ENCODE peak calls at places on chromosomes 2 and 18, in seven cellular contexts. One of them, this sample, is unnamed.

GRCh38 chr18:32372381-32373061 is 98.2 kb downstream of the GAREM1 start:
- DNase-seq in tibial nerve: no peak
- DNase-seq in A549: peak; percentile 88
- DNase-seq in HCT116: peak; percentile 91
- DNase-seq in esophagus squamous epithelium: no peak
- DNase-seq in body of pancreas: peak; percentile 91
- DNase-seq in IMR-90: no peak
- DNase-seq in this sample: no peak

GRCh38 chr2:86570069-86570468 is 6.8 kb upstream of the CHMP3 start:
- DNase-seq in tibial nerve: no peak
- DNase-seq in A549: peak; percentile 57
- DNase-seq in HCT116: no peak
- DNase-seq in esophagus squamous epithelium: no peak
- DNase-seq in body of pancreas: no peak
- DNase-seq in IMR-90: no peak
- DNase-seq in this sample: no peak

GRCh38 chr2:232142049-232142448 is 180.5 kb downstream of the DIS3L2 start:
- DNase-seq in tibial nerve: no peak
- DNase-seq in A549: peak; percentile 40
- DNase-seq in HCT116: peak; percentile 12
- DNase-seq in esophagus squamous epithelium: no peak
- DNase-seq in body of pancreas: peak; percentile 30
- DNase-seq in IMR-90: peak; percentile 31
- DNase-seq in this sample: peak; percentile 23

GRCh38 chr2:170929686-170930050 is 615 bp downstream of the GORASP2 start:
- DNase-seq in tibial nerve: peak; percentile 16
- DNase-seq in A549: peak; percentile 49
- DNase-seq in HCT116: no peak
- DNase-seq in esophagus squamous epithelium: no peak
- DNase-seq in body of pancreas: peak; percentile 72
- DNase-seq in IMR-90: peak; percentile 26
- DNase-seq in this sample: peak; percentile 44

GRCh38 chr2:67399831-67400489 is 2.8 kb downstream of the ETAA1 start:
- DNase-seq in tibial nerve: no peak
- DNase-seq in A549: peak; percentile 17
- DNase-seq in HCT116: no peak
- DNase-seq in esophagus squamous epithelium: no peak
- DNase-seq in body of pancreas: no peak
- DNase-seq in IMR-90: peak; percentile 70
- DNase-seq in this sample: no peak

GRCh38 chr18:76480913-76481312 is 14.1 kb downstream of the ZNF516 start:
- DNase-seq in tibial nerve: no peak
- DNase-seq in A549: no peak
- DNase-seq in HCT116: no peak
- DNase-seq in esophagus squamous epithelium: no peak
- DNase-seq in body of pancreas: no peak
- DNase-seq in IMR-90: no peak
- DNase-seq in this sample: no peak

GRCh38 chr18:75482880-75483279 is 55.4 kb upstream of the SMIM21 start:
- DNase-seq in tibial nerve: no peak
- DNase-seq in A549: no peak
- DNase-seq in HCT116: no peak
- DNase-seq in esophagus squamous epithelium: no peak
- DNase-seq in body of pancreas: no peak
- DNase-seq in IMR-90: peak; percentile 81
- DNase-seq in this sample: no peak

GRCh38 chr18:75582940-75583339 is 155.4 kb upstream of the SMIM21 start:
- DNase-seq in tibial nerve: no peak
- DNase-seq in A549: no peak
- DNase-seq in HCT116: no peak
- DNase-seq in esophagus squamous epithelium: no peak
- DNase-seq in body of pancreas: no peak
- DNase-seq in IMR-90: no peak
- DNase-seq in this sample: no peak

GRCh38 chr2:5729426-5729825 is 37.2 kb downstream of the SOX11 start:
- DNase-seq in tibial nerve: no peak
- DNase-seq in A549: no peak
- DNase-seq in HCT116: no peak
- DNase-seq in esophagus squamous epithelium: no peak
- DNase-seq in body of pancreas: no peak
- DNase-seq in IMR-90: no peak
- DNase-seq in this sample: no peak

GRCh38 chr2:128745946-128746345 is 427.3 kb upstream of the HS6ST1 start:
- DNase-seq in tibial nerve: no peak
- DNase-seq in A549: no peak
- DNase-seq in HCT116: no peak
- DNase-seq in esophagus squamous epithelium: no peak
- DNase-seq in body of pancreas: no peak
- DNase-seq in IMR-90: no peak
- DNase-seq in this sample: no peak

GRCh38 chr2:197992482-197993133 is 188.2 kb downstream of the PLCL1 start:
- DNase-seq in tibial nerve: no peak
- DNase-seq in A549: no peak
- DNase-seq in HCT116: no peak
- DNase-seq in esophagus squamous epithelium: no peak
- DNase-seq in body of pancreas: no peak
- DNase-seq in IMR-90: no peak
- DNase-seq in this sample: no peak

GRCh38 chr2:32284321-32284720 is 6.6 kb downstream of the YIPF4 start:
- DNase-seq in tibial nerve: no peak
- DNase-seq in A549: no peak
- DNase-seq in HCT116: no peak
- DNase-seq in esophagus squamous epithelium: no peak
- DNase-seq in body of pancreas: no peak
- DNase-seq in IMR-90: peak; percentile 68
- DNase-seq in this sample: no peak

GRCh38 chr2:161090401-161090800 is 69.8 kb upstream of the TANK start:
- DNase-seq in tibial nerve: no peak
- DNase-seq in A549: no peak
- DNase-seq in HCT116: no peak
- DNase-seq in esophagus squamous epithelium: no peak
- DNase-seq in body of pancreas: no peak
- DNase-seq in IMR-90: peak; percentile 12
- DNase-seq in this sample: no peak

GRCh38 chr2:78546843-78547242 is 478.7 kb upstream of the REG3G start:
- DNase-seq in tibial nerve: no peak
- DNase-seq in A549: no peak
- DNase-seq in HCT116: no peak
- DNase-seq in esophagus squamous epithelium: no peak
- DNase-seq in body of pancreas: no peak
- DNase-seq in IMR-90: no peak
- DNase-seq in this sample: no peak

GRCh38 chr2:163247151-163247872 is 408.7 kb upstream of the KCNH7 start:
- DNase-seq in tibial nerve: no peak
- DNase-seq in A549: no peak
- DNase-seq in HCT116: no peak
- DNase-seq in esophagus squamous epithelium: no peak
- DNase-seq in body of pancreas: no peak
- DNase-seq in IMR-90: no peak
- DNase-seq in this sample: no peak

GRCh38 chr2:188244383-188244782 is 47.3 kb upstream of the GULP1 start:
- DNase-seq in tibial nerve: no peak
- DNase-seq in A549: peak; percentile 20
- DNase-seq in HCT116: no peak
- DNase-seq in esophagus squamous epithelium: no peak
- DNase-seq in body of pancreas: no peak
- DNase-seq in IMR-90: peak; percentile 16
- DNase-seq in this sample: no peak

GRCh38 chr2:165273176-165273575 is 34.0 kb downstream of the SCN2A start:
- DNase-seq in tibial nerve: no peak
- DNase-seq in A549: no peak
- DNase-seq in HCT116: no peak
- DNase-seq in esophagus squamous epithelium: no peak
- DNase-seq in body of pancreas: no peak
- DNase-seq in IMR-90: no peak
- DNase-seq in this sample: no peak

GRCh38 chr2:217787160-217787877 is 215.5 kb downstream of the TNS1 start:
- DNase-seq in tibial nerve: no peak
- DNase-seq in A549: no peak
- DNase-seq in HCT116: no peak
- DNase-seq in esophagus squamous epithelium: no peak
- DNase-seq in body of pancreas: no peak
- DNase-seq in IMR-90: no peak
- DNase-seq in this sample: no peak

GRCh38 chr2:239897596-239898235 is 127.4 kb downstream of the NDUFA10 start:
- DNase-seq in tibial nerve: no peak
- DNase-seq in A549: no peak
- DNase-seq in HCT116: no peak
- DNase-seq in esophagus squamous epithelium: no peak
- DNase-seq in body of pancreas: no peak
- DNase-seq in IMR-90: no peak
- DNase-seq in this sample: no peak

DNA sequence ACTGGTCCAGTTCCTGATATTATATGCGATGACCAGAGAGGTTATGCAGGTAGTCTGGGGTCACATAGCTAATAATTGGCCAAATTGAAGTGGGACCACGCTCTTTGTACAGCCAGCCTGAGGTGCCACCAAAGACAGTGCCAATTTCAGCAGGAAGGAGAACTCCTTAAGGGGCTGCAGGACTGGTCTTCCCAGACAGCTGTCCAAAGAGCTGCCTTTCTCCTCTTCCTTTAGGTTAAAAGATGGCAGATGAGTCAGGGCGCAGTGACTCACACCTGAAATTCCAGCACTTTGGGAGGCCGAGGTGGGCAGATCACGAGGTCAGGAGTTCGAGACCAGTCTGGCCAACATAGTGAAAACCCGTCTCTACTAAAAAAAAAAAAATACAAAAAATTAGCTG is 95.5 kb downstream of the ACKR3 start:
- DNase-seq in tibial nerve: no peak
- DNase-seq in A549: peak; percentile 16
- DNase-seq in HCT116: no peak
- DNase-seq in esophagus squamous epithelium: no peak
- DNase-seq in body of pancreas: no peak
- DNase-seq in IMR-90: no peak
- DNase-seq in this sample: no peak
- TF ChIP-seq POLR2A in tibial nerve: no peak
- TF ChIP-seq POLR2A in A549: no peak
- TF ChIP-seq POLR2A in HCT116: no peak
- TF ChIP-seq POLR2A in esophagus squamous epithelium: no peak
- TF ChIP-seq POLR2A in body of pancreas: no peak
- TF ChIP-seq POLR2A in IMR-90: no peak
- TF ChIP-seq POLR2A in this sample: no peak

GRCh38 chr2:54551123-54551756 is 95.1 kb downstream of the SPTBN1 start:
- DNase-seq in tibial nerve: no peak
- DNase-seq in A549: no peak
- DNase-seq in HCT116: no peak
- DNase-seq in esophagus squamous epithelium: no peak
- DNase-seq in body of pancreas: peak; percentile 71
- DNase-seq in IMR-90: no peak
- DNase-seq in this sample: no peak

GRCh38 chr2:54549430-54549829 is 93.3 kb downstream of the SPTBN1 start:
- DNase-seq in tibial nerve: no peak
- DNase-seq in A549: no peak
- DNase-seq in HCT116: no peak
- DNase-seq in esophagus squamous epithelium: no peak
- DNase-seq in body of pancreas: no peak
- DNase-seq in IMR-90: no peak
- DNase-seq in this sample: no peak

GRCh38 chr2:54553075-54553474 is 96.9 kb downstream of the SPTBN1 start:
- DNase-seq in tibial nerve: no peak
- DNase-seq in A549: no peak
- DNase-seq in HCT116: no peak
- DNase-seq in esophagus squamous epithelium: no peak
- DNase-seq in body of pancreas: no peak
- DNase-seq in IMR-90: no peak
- DNase-seq in this sample: no peak

GRCh38 chr2:54549912-54550518 is 93.9 kb downstream of the SPTBN1 start:
- DNase-seq in tibial nerve: no peak
- DNase-seq in A549: no peak
- DNase-seq in HCT116: no peak
- DNase-seq in esophagus squamous epithelium: no peak
- DNase-seq in body of pancreas: peak; percentile 63
- DNase-seq in IMR-90: no peak
- DNase-seq in this sample: no peak

DNA sequence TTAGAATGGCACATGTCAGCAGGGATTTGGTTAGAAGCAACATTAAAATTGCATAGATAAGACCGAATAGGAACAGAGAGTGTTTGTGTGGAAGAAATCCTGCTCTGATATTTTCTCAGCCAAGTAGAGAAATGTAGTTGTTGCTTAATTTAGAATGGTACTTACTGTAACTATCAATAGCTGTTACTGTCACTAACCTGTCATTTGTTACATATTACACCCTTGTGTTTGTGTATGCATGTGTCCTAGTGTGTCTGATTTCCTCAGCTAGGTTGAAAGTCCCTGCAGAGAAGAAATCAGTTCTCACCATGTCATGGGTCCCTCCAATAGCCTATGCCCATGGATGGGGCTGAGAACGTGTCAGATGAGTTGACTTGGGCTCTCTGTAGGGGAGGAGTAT is 94.4 kb downstream of the SPTBN1 start:
- DNase-seq in tibial nerve: no peak
- DNase-seq in A549: no peak
- DNase-seq in HCT116: no peak
- DNase-seq in esophagus squamous epithelium: no peak
- DNase-seq in body of pancreas: no peak
- DNase-seq in IMR-90: no peak
- DNase-seq in this sample: no peak
- H3K4me1 ChIP-seq in tibial nerve: peaks cover 3% of the 10 kb centered on the region
- H3K4me1 ChIP-seq in A549: peaks cover 51% of the 10 kb centered on the region
- H3K4me1 ChIP-seq in HCT116: no peaks in the 10 kb centered on the region
- H3K4me1 ChIP-seq in esophagus squamous epithelium: peaks cover 19% of the 10 kb centered on the region
- H3K4me1 ChIP-seq in body of pancreas: peaks cover 40% of the 10 kb centered on the region
- H3K4me1 ChIP-seq in IMR-90: peaks cover 2% of the 10 kb centered on the region
- H3K4me1 ChIP-seq in this sample: no peaks in the 10 kb centered on the region

DNA sequence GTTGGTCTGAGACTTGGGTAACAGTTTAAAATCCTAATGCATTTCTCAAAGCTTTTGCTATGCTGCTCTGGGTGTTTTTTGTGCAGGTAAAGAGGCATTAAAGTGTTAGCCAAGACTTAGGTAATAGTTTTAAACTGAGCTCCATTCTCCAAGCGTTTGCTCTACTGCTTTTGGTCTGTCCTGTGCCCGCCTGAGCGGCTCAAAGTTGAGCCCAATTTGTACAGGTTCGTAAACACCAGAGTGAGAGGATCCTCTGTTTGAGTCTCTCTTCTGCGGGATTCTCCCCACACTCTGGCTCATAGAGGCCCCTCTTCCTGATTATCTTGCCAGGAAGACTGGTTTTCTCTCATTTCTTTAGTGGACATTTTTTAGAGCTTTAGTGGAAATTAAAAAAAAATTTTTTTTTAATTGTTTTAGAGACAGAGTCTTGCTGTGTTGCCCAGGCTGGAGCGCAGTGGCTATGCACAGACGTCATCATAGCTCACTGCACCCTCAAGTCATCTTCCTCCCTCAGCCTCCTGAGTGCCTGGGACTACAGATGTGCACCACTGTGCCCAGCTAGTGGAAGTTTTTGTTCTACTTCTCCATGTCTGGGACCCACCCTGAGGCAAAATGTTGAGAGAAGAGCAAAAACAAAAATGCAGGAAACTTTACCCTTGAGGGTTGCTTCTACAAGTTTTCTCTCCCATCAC is 16.6 kb downstream of the CCDC138 start:
- DNase-seq in tibial nerve: no peak
- DNase-seq in A549: no peak
- DNase-seq in HCT116: no peak
- DNase-seq in esophagus squamous epithelium: no peak
- DNase-seq in body of pancreas: no peak
- DNase-seq in IMR-90: no peak
- DNase-seq in this sample: no peak
- TF ChIP-seq POLR2A in tibial nerve: no peak
- TF ChIP-seq POLR2A in A549: no peak
- TF ChIP-seq POLR2A in HCT116: no peak
- TF ChIP-seq POLR2A in esophagus squamous epithelium: no peak
- TF ChIP-seq POLR2A in body of pancreas: no peak
- TF ChIP-seq POLR2A in IMR-90: no peak
- TF ChIP-seq POLR2A in this sample: no peak

GRCh38 chr2:10378189-10378588 is 69.9 kb downstream of the ODC1 start:
- DNase-seq in tibial nerve: no peak
- DNase-seq in A549: no peak
- DNase-seq in HCT116: no peak
- DNase-seq in esophagus squamous epithelium: no peak
- DNase-seq in body of pancreas: no peak
- DNase-seq in IMR-90: no peak
- DNase-seq in this sample: no peak
- H3K4me1 ChIP-seq in tibial nerve: peaks cover 3% of the 10 kb centered on the region
- H3K4me1 ChIP-seq in A549: peaks cover 38% of the 10 kb centered on the region
- H3K4me1 ChIP-seq in HCT116: no peaks in the 10 kb centered on the region
- H3K4me1 ChIP-seq in esophagus squamous epithelium: peaks cover 16% of the 10 kb centered on the region
- H3K4me1 ChIP-seq in body of pancreas: peaks cover 37% of the 10 kb centered on the region
- H3K4me1 ChIP-seq in IMR-90: peaks cover 9% of the 10 kb centered on the region
- H3K4me1 ChIP-seq in this sample: peaks cover 2% of the 10 kb centered on the region

This sample was measured in uterus.